ENCODE peak calls at places on chromosomes 13 and 19, in six cellular contexts. Z, T, U, S, C and G are unnamed samples.

GRCh38 chr13:39945226-39945625 is 289.8 kb downstream of the COG6 start:
- DNase-seq in T (no peak), C (no peak), Z (no peak), U (no peak), S (no peak), G (no peak)

GRCh38 chr13:113936566-113936965 is 37.3 kb downstream of the C13orf46 start:
- DNase-seq in Z (no peak), S (no peak), T (no peak), C (no peak), U (no peak), G (no peak)

GRCh38 chr13:47139519-47139918 is 242.7 kb upstream of the HTR2A start:
- DNase-seq in T (no peak), Z (no peak), U (no peak), S (no peak), C (no peak), G (no peak)

GRCh38 chr13:67574320-67575233 is 344.4 kb upstream of the PCDH9 start:
- DNase-seq in U (no peak), T (no peak), S (no peak), Z (no peak), C (no peak), G (no peak)

GRCh38 chr13:79392882-79393563 is 13.0 kb downstream of the RBM26 start:
- DNase-seq in U (no peak), Z (no peak), S (no peak), C (no peak), T (no peak), G (no peak)

GRCh38 chr19:15195987-15196682 is 4.7 kb downstream of the NOTCH3 start:
- DNase-seq in Z (peak), T (no peak), S (no peak), U (no peak), C (peak), G (no peak)

GRCh38 chr19:4455742-4456565 is 1.6 kb downstream of the UBXN6 start:
- DNase-seq in U (peak), T (no peak), C (peak), Z (no peak), S (no peak), G (no peak)

GRCh38 chr13:50345804-50346203 is 330.6 kb downstream of the KCNRG start:
- DNase-seq in U (no peak), T (no peak), S (no peak), Z (no peak), C (no peak), G (no peak)

GRCh38 chr13:66424417-66424816 is 805.7 kb downstream of the PCDH9 start:
- DNase-seq in Z (no peak), U (no peak), T (no peak), S (no peak), C (no peak), G (no peak)

GRCh38 chr13:112835344-112835743 is 133.7 kb upstream of the MCF2L start:
- DNase-seq in T (no peak), U (no peak), C (no peak), Z (no peak), S (no peak), G (no peak)

GRCh38 chr19:23403581-23404324 is 8.5 kb upstream of the ZNF91 start:
- DNase-seq in U (no peak), S (no peak), Z (no peak), T (no peak), C (no peak), G (no peak)

GRCh38 chr13:105070452-105070851 is 1465.0 kb downstream of the EFNB2 start:
- DNase-seq in S (no peak), C (no peak), T (no peak), Z (no peak), U (no peak), G (no peak)

GRCh38 chr19:6060600-6061391 is 49.5 kb downstream of the RFX2 start:
- DNase-seq in U (peak), T (peak), S (no peak), Z (peak), C (no peak), G (no peak)

GRCh38 chr13:47962237-47962636 is 38.8 kb downstream of the SUCLA2 start:
- DNase-seq in T (no peak), Z (no peak), S (no peak), C (no peak), U (no peak), G (no peak)

GRCh38 chr13:50867641-50867952 is 24.1 kb upstream of the DLEU7 start:
- DNase-seq in Z (no peak), U (no peak), T (no peak), S (no peak), C (no peak), G (no peak)

GRCh38 chr19:17522988-17523872 is 11.8 kb downstream of the PGLS start:
- DNase-seq in U (peak), S (no peak), T (no peak), Z (no peak), C (no peak), G (peak)

GRCh38 chr19:4100647-4101495 is 23.1 kb downstream of the MAP2K2 start:
- DNase-seq in C (no peak), S (no peak), Z (no peak), U (no peak), T (no peak), G (no peak)

DNA sequence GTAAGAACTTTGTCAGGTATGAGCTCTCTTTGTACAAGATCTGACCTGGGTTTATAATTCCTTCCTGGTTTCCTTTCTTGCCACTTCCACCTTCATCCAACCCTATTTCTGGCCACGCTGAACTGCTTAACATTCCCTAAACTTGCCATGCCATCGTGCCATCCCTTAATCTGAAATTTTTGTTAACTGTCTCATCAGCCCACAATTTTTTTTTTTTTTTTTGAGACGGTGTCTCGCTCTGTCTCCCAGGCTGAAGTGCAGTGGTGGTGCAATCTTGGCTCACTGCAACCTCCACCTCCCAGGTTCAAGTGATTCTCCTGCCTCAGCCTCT is 144.6 kb downstream of the GGACT start:
- DNase-seq in S (no peak), T (no peak), U (no peak), Z (no peak), C (no peak), G (no peak)
- TF ChIP-seq CTCF in S (no peak), T (no peak), U (no peak), Z (no peak), C (no peak), G (no peak)

DNA sequence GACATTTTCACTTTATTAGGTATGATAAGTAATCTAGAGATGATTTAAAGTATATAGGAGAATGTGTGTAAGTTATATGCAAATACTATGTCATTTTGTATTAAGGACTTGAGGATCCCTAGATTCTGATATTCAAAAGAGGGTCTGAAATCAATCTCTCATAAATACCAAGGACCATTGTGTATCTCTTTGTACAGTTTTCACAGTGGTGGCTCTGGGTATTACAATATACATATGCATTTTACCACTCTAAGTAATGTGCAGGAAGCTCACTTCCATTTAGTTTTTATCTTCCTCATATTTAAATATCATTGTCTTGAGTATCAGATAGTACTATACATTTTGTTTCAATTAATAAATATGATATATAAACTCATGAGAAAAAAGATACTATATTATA is 862.6 kb upstream of the PCDH20 start:
- DNase-seq in U (no peak), C (no peak), Z (no peak), S (no peak), T (no peak), G (no peak)
- TF ChIP-seq CTCF in U (no peak), C (peak), Z (no peak), S (peak), T (no peak), G (no peak)

DNA sequence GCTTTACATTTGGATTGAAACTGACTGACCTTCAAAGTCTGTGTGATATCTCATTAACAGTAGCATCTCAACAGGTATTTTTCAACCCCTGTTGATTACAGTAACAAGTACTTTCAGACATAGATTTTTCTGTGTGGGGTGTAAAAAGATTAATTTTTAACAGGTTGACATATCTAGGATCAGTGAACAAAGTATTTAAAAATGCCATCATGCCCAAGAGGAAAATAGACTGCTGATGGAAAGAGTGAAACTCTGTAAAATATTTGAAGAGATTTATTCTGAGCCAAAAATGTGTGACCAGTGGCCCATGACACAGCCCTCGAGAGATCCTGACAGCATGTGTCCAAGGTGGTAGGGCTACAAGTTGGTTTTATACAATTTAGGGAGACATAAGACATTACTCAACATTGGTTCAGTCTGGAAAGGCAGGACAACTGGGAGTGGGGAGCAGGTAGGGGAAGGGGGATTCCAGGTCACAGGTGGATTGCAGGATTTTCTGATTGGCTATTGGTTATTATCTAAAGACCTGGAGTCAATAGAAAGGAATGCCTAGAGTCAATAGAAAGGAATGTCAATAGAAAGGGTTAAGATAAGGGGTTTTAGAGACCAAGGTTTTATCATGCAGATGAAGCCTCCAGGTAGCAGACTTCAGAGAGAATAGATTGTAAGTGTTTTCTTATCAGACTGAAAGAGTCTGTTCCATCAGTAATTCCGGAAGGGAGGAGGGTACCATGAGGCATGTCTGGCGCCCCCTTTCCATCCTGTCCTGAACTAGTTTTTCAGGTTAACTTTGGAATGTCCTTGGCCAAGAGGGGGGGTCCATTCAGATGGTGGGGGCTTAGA is 29.1 kb downstream of the TNFRSF19 start:
- DNase-seq in T (no peak), Z (no peak), C (no peak), U (no peak), S (no peak), G (no peak)
- TF ChIP-seq CTCF in T (no peak), Z (no peak), C (no peak), U (no peak), S (no peak), G (no peak)

DNA sequence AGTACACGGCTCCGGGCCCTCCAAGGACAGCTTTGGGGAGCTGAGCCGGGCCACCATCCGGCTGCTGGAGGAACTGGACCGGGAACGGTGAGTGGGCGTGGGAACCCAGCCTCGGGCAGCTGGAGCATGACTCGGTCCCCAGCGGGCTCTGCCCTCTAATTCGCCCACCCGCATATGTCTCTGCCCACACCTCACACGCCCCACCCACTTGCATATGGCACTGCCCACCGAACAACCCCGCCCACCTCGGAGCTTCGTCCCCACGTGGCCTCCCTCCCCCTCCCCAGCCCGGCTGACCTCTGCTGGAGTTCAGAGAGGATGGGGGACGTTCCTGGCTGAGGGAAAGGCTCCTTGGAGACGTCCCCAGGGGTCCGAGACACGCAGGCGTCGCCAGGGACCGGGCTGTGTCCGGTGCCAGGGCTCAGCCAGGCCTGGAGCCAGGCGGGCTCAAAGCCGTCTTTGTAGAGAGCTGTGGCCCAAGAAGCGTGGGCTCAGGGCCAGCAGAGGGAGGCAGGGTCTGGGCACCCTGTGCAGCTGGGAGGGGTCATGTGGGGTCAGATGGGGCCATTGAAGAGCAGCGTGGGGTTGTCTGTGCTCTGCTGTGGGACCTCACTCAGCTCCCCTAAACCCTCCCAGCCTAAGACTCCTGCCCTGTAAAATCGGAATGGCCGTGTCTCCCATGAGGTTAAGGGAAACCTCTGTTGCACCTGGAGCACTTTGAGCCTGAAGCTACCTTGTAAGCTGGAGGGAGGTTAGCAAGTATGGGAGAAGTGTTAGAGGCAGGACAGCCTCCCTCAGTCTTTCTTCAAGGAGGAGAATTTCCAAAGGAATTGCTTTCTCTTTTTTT is 3.8 kb downstream of the APC2 start:
- DNase-seq in C (no peak), U (no peak), T (no peak), Z (no peak), S (no peak), G (no peak)
- TF ChIP-seq CTCF in C (no peak), U (no peak), T (no peak), Z (no peak), S (no peak), G (no peak)

GRCh38 chr19:55504252-55504603 is 16.0 kb downstream of the SSC5D start:
- DNase-seq in T (no peak), S (no peak), U (no peak), Z (no peak), C (no peak), G (no peak)
- TF ChIP-seq CTCF in T (peak), S (no peak), U (no peak), Z (peak), C (peak), G (no peak)

DNA sequence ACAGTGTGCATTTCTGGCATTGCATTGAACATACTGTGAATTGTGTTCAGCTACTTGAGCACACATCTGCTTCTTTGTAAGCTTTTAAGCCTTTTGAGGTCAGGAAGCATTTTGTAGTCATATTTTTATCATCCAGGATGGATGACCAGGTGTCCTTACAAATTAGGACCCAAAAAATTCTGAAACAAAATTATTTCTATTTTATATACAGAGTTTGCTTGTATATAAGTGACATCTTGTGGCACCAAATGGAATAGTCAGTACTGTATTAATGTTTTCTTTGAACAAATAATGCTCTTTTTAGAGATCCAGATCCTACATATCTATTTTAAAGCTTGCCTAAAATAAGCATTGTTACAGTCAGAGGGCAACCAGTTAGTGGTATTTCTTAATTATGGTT is 9.5 kb upstream of the SUPT20H start:
- DNase-seq in Z (no peak), S (no peak), U (no peak), C (no peak), T (no peak), G (peak)
- TF ChIP-seq CTCF in Z (no peak), S (no peak), U (peak), C (peak), T (no peak), G (no peak)